ENCODE peak calls at places on chromosomes 16 and 17, in six cellular contexts. G is AG09309, U is uterus, I is HFF-Myc, E is ascending aorta, R is ovary. V is an unnamed sample.

GRCh38 chr17:45785373-45786193 is 1.5 kb downstream of the CRHR1 start:
- DNase-seq in U (no peak), G (no peak), R (no peak), E (no peak), I (no peak), V (no peak)

GRCh38 chr17:72270530-72270929 is 149.7 kb downstream of the SOX9 start:
- DNase-seq in U (no peak), E (peak; percentile 69), R (no peak), G (peak; percentile 3), I (no peak), V (no peak)

GRCh38 chr16:3538222-3538621 is 37.4 kb downstream of the CLUAP1 start:
- DNase-seq in I (no peak), U (no peak), G (no peak), E (no peak), R (no peak), V (no peak)

GRCh38 chr17:44005865-44006580 is 1.6 kb downstream of the NAGS start:
- DNase-seq in I (no peak), R (no peak), G (no peak), E (no peak), U (no peak), V (no peak)

GRCh38 chr17:50049636-50050035 is 6.3 kb upstream of the ITGA3 start:
- DNase-seq in R (no peak), G (no peak), I (no peak), U (no peak), E (no peak), V (no peak)

GRCh38 chr17:51946311-51946710 is 212.2 kb downstream of the CA10 start:
- DNase-seq in I (no peak), R (no peak), G (no peak), E (no peak), U (no peak), V (no peak)

GRCh38 chr17:13635951-13636350 is 34.2 kb upstream of the HS3ST3A1 start:
- DNase-seq in U (no peak), G (no peak), E (no peak), R (no peak), I (no peak), V (no peak)

GRCh38 chr17:75487351-75488070 is 27.8 kb downstream of the CASKIN2 start:
- DNase-seq in G (no peak), I (no peak), U (no peak), E (no peak), R (no peak), V (no peak)

GRCh38 chr17:1880851-1881630 is 51.2 kb downstream of the RPA1 start:
- DNase-seq in R (no peak), I (no peak), G (no peak), U (no peak), E (no peak), V (no peak)

GRCh38 chr17:64024781-64025731 is 4.6 kb upstream of the ICAM2 start:
- DNase-seq in E (peak; percentile 65), G (no peak), U (no peak), I (no peak), R (no peak), V (no peak)

GRCh38 chr17:32267690-32268205 is 2.1 kb downstream of the RHBDL3 start:
- DNase-seq in G (no peak), U (no peak), R (no peak), E (no peak), I (no peak), V (no peak)

GRCh38 chr16:88459366-88460055 is 6.4 kb downstream of the ZFPM1 start:
- DNase-seq in E (no peak), U (no peak), G (no peak), I (no peak), R (no peak), V (no peak)

DNA sequence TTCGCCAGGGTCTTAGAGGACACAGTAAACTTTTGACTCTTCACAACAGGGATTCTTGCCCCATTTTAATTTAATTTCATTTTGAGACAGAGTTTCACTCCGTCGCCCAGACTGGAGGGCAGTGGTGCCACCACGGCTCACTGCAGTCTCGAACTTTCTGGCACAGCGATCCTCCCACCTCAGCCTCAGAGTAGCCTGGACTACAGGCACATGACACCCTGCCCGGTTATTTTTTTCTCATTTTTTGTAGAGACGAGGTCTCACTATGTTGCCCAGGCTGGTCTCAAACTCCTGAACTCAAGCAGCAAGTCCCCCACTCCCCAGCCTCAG is 329 bp upstream of the NLE1 start:
- DNase-seq in G (no peak), U (no peak), I (no peak), E (no peak), R (no peak), V (no peak)
- H3K4me3 ChIP-seq in G (peak overlapping the region; percentile 96), U (peak overlapping the region; percentile 92), I (peak overlapping the region; percentile 99), E (peak overlapping the region; percentile 94), R (peak overlapping the region; percentile 88), V (peak overlapping the region; percentile 98)

DNA sequence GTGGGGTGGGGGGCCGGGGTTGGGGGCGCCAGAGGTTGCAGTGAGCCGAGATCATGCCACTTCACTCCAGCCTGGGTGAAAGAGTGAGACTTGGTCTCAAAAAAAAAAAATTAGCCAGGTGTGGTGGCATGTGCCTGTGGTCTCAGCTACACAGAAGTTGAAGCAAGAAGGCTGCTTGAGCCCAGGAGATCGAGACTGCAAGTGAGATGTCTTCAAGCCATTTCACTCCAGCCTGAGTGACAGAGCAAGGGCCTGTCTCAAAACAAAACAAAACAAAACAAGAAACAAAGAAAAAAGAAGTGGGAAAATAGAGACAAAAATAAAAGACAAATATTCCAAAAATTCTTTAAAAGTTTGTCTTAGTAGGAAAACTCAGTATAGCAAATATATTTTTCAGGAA is 135.1 kb upstream of the CORO6 start:
- DNase-seq in I (no peak), R (no peak), G (no peak), E (no peak), U (no peak), V (no peak)
- H3K4me3 ChIP-seq in I (no peak overlapping the region), R (no peak overlapping the region), G (no peak overlapping the region), E (no peak overlapping the region), U (no peak overlapping the region), V (no peak overlapping the region)

GRCh38 chr16:644556-644955 is 2.9 kb downstream of the MCRIP2 start:
- DNase-seq in E (no peak), U (no peak), G (no peak), I (no peak), R (no peak), V (no peak)

GRCh38 chr16:647173-647902 is 1.8 kb upstream of the WDR90 start:
- DNase-seq in G (no peak), R (no peak), E (no peak), I (no peak), U (no peak), V (no peak)

GRCh38 chr16:646679-647172 is 2.4 kb upstream of the WDR90 start:
- DNase-seq in G (no peak), U (no peak), E (no peak), R (no peak), I (no peak), V (no peak)

GRCh38 chr16:648071-648785 is 937 bp upstream of the WDR90 start:
- DNase-seq in E (no peak), G (no peak), I (no peak), R (no peak), U (no peak), V (no peak)

DNA sequence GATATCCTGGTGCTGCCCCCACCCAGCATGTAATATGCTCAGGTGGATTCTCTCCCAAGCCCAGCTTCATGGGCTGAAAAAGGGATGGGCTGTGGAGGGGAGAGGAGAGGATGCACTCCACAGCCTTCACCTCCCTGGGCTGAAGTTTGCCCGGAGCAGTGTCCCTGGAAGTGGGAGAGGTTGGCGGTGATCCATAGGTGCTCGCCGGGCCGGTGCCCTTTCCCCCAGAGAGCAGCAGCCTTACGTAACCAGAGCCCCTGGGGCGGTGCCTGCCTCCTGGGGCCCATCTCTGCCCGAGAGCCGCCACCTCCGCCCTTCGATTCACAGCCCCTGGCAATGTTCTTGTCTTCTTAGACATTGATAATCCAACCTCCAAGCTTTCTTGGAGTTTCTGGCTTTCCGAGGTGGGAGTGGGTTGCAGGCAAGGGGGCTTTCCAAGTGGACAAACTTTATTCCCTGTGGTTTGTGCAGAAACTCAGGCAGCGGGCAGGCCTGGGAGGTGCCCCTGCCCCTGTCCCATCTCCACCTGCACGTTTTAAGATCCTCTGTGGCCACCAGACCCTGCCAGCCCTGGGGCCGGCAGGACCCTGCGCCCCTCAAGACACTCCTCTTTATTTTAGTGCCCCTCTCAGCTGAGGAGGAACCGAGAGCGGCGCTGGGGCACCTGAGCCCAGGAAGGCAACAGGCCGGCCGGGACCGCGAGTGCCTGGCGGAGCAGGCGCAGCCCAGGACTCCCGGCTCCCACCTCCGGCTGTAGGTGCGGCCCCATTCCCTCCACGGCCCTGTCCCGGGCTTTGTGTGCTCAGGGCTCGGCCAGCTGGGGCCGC is 3.1 kb upstream of the WDR90 start:
- DNase-seq in G (no peak), I (no peak), E (no peak), R (no peak), U (no peak), V (no peak)
- H3K4me3 ChIP-seq in G (no peak overlapping the region), I (no peak overlapping the region), E (no peak overlapping the region), R (no peak overlapping the region), U (no peak overlapping the region), V (no peak overlapping the region)

DNA sequence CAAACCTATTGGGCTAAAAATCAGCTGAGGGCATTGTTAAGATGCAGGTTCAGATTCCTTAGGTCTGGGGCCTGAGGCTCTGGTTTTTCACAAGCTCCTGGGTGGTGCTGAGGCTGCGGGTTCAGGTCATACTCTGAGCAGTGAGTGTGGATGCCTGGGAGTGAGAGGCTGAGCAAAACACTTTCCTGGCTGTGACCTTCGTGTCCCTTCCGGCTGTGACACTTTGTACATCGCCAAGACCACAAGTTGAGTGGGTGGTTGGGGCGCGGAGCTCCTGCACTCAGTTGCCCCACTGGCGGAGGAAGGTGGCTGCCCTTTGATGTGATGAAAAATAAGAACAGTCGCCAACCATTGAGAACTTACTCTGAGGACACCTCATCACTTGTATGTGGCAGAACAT is 24.8 kb downstream of the CCR7 start:
- DNase-seq in E (no peak), I (no peak), R (peak; percentile 13), G (no peak), U (peak; percentile 17), V (no peak)
- H3K4me3 ChIP-seq in E (no peak overlapping the region), I (no peak overlapping the region), R (no peak overlapping the region), G (no peak overlapping the region), U (no peak overlapping the region), V (no peak overlapping the region)

DNA sequence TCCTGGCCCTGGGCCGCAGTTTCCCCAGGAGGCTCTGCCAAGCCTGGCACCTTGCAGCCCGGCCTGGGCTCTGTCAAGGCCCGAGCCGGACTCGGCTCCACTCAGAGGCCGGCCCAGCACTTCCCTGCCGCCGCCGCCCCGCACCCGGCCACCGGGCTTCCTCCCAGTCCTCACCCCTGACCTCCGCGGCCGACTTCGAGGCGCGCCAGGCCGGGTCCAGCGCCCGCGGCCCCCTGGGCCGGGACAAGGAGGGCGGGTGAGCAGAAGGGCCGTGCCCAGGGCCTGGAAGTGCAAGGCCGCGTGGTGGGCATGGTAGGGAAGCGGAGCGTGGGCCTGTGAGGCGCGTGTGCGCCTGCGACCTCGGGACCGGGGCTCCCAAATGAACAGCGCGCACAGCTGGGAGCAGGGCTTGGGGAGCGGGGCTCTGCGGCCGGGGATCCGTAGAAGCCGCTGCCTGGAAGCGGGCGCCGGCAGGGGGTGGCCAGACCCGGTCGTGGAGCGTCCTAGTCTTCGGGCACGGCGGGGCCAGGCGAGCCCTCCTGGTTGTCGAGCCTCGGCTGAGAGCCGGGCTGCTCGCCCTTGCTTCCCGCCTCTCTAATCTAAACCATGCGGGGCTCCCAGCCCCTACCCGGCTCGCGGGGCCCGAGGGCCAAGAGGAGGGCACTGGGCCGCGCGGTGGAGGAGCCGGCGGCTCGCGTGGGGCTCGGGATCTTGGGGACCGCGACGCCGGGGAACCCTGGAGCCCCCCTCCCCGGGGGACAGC is 503 bp upstream of the TBX4 start:
- DNase-seq in U (no peak), G (no peak), E (no peak), R (no peak), I (no peak), V (no peak)
- H3K4me3 ChIP-seq in U (no peak overlapping the region), G (peak overlapping the region; percentile 29), E (peak overlapping the region; percentile 63), R (no peak overlapping the region), I (peak overlapping the region; percentile 44), V (no peak overlapping the region)

V was measured in AG04449.